ENCODE peak calls at places on chromosomes 1 and 21, in seven cellular contexts. Q is stomach, Y is endothelial cell of umbilical vein, P is HCT116, R is SK-N-SH, I is GM12891, B is HL-60. M is an unnamed sample.

GRCh38 chr1:218171302-218171893 is 113.7 kb upstream of the RRP15 start:
- DNase-seq in Q (no peak), Y (peak), P (peak), R (peak), I (no peak), B (no peak), M (no peak)

GRCh38 chr21:24428539-24429186 is 1178.6 kb downstream of the MRPL39 start:
- DNase-seq in Q (no peak), Y (no peak), P (no peak), R (no peak), I (no peak), B (no peak), M (no peak)

GRCh38 chr21:14917762-14918161 is 147.0 kb downstream of the NRIP1 start:
- DNase-seq in Q (no peak), Y (no peak), P (no peak), R (no peak), I (no peak), B (no peak), M (no peak)

GRCh38 chr1:38872401-38873026 is 634 bp downstream of the MYCBP start:
- DNase-seq in Q (peak), Y (no peak), P (no peak), R (no peak), I (peak), B (no peak), M (peak)

GRCh38 chr1:12435639-12436344 is 182.2 kb downstream of the DHRS3 start:
- DNase-seq in Q (no peak), Y (peak), P (no peak), R (no peak), I (peak), B (no peak), M (no peak)

GRCh38 chr1:36910281-36910725 is 124.0 kb downstream of the GRIK3 start:
- DNase-seq in Q (no peak), Y (no peak), P (no peak), R (peak), I (no peak), B (no peak), M (no peak)

GRCh38 chr1:105072446-105072845 is 1322.7 kb downstream of the AMY1C start:
- DNase-seq in Q (no peak), Y (no peak), P (no peak), R (no peak), I (no peak), B (no peak), M (no peak)

GRCh38 chr1:100627018-100627716 is 89.2 kb downstream of the GPR88 start:
- DNase-seq in Q (no peak), Y (peak), P (no peak), R (no peak), I (no peak), B (no peak), M (no peak)

GRCh38 chr1:68116643-68117235 is 66.3 kb upstream of the DIRAS3 start:
- DNase-seq in Q (peak), Y (peak), P (peak), R (peak), I (no peak), B (peak), M (peak)

GRCh38 chr1:75134939-75135828 is 996 bp downstream of the LHX8 start:
- DNase-seq in Q (no peak), Y (peak), P (no peak), R (peak), I (no peak), B (no peak), M (no peak)

GRCh38 chr1:47348246-47348645 is 14.7 kb downstream of the CMPK1 start:
- DNase-seq in Q (no peak), Y (no peak), P (no peak), R (no peak), I (no peak), B (no peak), M (no peak)

GRCh38 chr1:225448146-225448805 is 20.4 kb upstream of the LBR start:
- DNase-seq in Q (no peak), Y (no peak), P (no peak), R (no peak), I (no peak), B (no peak), M (peak)

GRCh38 chr1:24635195-24635843 is 7.8 kb upstream of the SRRM1 start:
- DNase-seq in Q (no peak), Y (peak), P (peak), R (peak), I (peak), B (peak), M (no peak)

GRCh38 chr1:6105218-6105679 is 59.6 kb downstream of the KCNAB2 start:
- DNase-seq in Q (no peak), Y (no peak), P (no peak), R (no peak), I (no peak), B (no peak), M (no peak)

GRCh38 chr1:155744711-155745283 is 55.9 kb downstream of the DAP3 start:
- DNase-seq in Q (no peak), Y (no peak), P (no peak), R (no peak), I (no peak), B (no peak), M (no peak)

GRCh38 chr1:215636258-215636965 is 69.3 kb downstream of the KCTD3 start:
- DNase-seq in Q (no peak), Y (no peak), P (no peak), R (no peak), I (no peak), B (no peak), M (peak)

GRCh38 chr21:35603471-35603870 is 456.9 kb downstream of the SETD4 start:
- DNase-seq in Q (no peak), Y (no peak), P (no peak), R (no peak), I (no peak), B (no peak), M (no peak)

GRCh38 chr1:115063238-115063901 is 25.9 kb downstream of the TSPAN2 start:
- DNase-seq in Q (no peak), Y (peak), P (no peak), R (no peak), I (no peak), B (no peak), M (no peak)

GRCh38 chr1:32989160-32989894 is 24.7 kb upstream of the RNF19B start:
- DNase-seq in Q (peak), Y (peak), P (peak), R (no peak), I (no peak), B (peak), M (peak)

GRCh38 chr1:109873278-109874175 is 37.1 kb upstream of the CSF1 start:
- DNase-seq in Q (no peak), Y (no peak), P (no peak), R (no peak), I (no peak), B (no peak), M (no peak)

GRCh38 chr1:115190766-115191165 is 101.5 kb upstream of the TSPAN2 start:
- DNase-seq in Q (no peak), Y (no peak), P (no peak), R (no peak), I (no peak), B (no peak), M (no peak)

GRCh38 chr1:145997156-145998023 is 1.0 kb upstream of the TXNIP start:
- DNase-seq in Q (peak), Y (peak), P (no peak), R (peak), I (peak), B (no peak), M (peak)
- TF ChIP-seq POLR2AphosphoS5 in Q (peak), Y (no peak), P (no peak), R (no peak), I (peak), B (no peak), M (no peak)

DNA sequence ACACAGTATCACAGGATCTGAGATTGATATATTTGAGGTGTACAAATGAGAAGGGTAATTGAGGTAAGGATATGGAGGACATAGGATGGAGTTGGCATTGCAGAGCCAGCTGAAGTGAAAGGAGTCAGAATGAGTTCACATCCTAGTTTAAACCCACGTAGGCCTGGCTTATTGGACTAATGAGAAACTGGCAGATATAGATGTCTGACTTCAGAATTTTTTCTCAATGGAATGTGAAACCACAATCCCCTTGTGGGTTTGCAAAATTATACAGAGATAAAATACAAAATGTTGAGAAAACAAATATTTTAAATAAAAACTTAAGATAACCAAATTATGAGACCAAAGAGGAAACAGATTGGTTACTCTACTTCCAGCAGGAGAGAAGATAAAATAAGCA is 277.5 kb upstream of the LRRC7 start:
- DNase-seq in Q (no peak), Y (no peak), P (no peak), R (no peak), I (no peak), B (no peak), M (no peak)
- TF ChIP-seq POLR2AphosphoS5 in Q (no peak), Y (no peak), P (no peak), R (no peak), I (no peak), B (no peak), M (no peak)

GRCh38 chr1:69263982-69264381 is 303.7 kb upstream of the LRRC7 start:
- DNase-seq in Q (no peak), Y (peak), P (no peak), R (peak), I (no peak), B (no peak), M (no peak)
- TF ChIP-seq POLR2AphosphoS5 in Q (no peak), Y (no peak), P (no peak), R (no peak), I (no peak), B (no peak), M (no peak)

GRCh38 chr1:58816072-58816746 is 32.4 kb upstream of the JUN start:
- DNase-seq in Q (peak), Y (peak), P (peak), R (peak), I (peak), B (no peak), M (peak)
- TF ChIP-seq POLR2AphosphoS5 in Q (peak), Y (no peak), P (peak), R (peak), I (no peak), B (peak), M (peak)

DNA sequence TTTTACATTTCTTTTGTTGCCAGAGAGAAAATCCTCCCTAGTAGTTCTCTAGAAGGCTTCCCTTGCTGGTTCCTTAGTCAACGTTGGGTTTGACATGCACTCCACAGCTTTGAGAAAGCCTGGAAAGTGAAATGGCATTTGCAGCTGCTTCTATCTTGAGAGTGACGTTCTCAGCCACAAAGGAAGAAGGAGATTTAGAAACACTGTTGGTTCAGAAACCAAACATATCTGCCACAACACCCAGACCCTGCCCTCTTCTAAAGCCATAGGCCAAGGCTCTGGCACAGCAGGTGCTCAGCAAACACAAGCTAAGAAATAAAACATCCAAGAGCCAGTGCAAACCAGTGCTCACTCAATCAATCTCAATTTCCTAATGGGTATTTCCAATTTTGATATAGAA is 121.4 kb downstream of the CCDC185 start:
- DNase-seq in Q (no peak), Y (no peak), P (no peak), R (no peak), I (no peak), B (no peak), M (no peak)
- TF ChIP-seq POLR2AphosphoS5 in Q (no peak), Y (no peak), P (no peak), R (no peak), I (no peak), B (no peak), M (no peak)

DNA sequence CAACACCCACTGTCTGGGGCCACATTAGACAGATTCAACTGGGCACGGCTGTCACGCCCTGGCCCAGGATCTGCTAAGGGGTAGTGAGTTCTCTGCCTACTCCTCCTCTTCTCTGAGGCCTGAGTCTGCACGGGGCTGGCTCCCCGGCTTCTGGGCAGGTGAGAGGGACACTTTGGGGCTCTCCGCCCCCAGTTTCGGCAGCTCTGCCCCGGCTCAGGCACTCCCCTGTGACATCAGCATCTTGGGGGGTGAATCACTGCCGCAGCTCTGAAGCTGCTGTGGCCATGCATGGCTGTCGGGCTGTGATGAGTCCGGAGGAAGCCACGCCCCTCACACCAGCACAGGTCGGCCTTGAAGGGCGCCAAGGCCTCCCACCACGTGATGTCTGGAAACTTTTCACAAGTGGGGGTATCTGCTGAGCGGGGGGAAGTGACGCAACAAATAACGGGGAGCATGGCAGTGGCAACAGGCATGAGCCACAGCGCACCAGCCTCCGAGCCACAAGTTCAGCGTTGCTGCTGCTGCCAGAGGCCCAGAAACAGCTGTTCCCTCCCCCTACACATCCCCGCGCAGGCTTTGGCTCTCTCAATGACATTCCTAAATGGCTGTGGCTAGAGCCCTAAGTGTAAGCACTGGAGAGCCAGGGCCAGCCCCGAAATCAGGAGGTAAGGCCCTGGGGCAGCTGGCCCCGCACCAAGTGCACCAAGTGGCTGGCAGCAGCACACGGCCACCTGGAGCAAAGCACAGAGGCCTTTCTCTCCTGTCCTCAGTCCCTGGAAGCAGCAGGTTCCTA is 26.3 kb downstream of the ZBTB17 start:
- DNase-seq in Q (peak), Y (peak), P (peak), R (peak), I (peak), B (peak), M (peak)
- TF ChIP-seq POLR2AphosphoS5 in Q (peak), Y (no peak), P (no peak), R (peak), I (no peak), B (peak), M (no peak)

GRCh38 chr1:55204997-55205396 is 10.2 kb downstream of the USP24 start:
- DNase-seq in Q (no peak), Y (peak), P (no peak), R (no peak), I (no peak), B (no peak), M (no peak)

GRCh38 chr1:55198044-55198443 is 17.1 kb downstream of the USP24 start:
- DNase-seq in Q (no peak), Y (no peak), P (no peak), R (no peak), I (no peak), B (no peak), M (no peak)

GRCh38 chr1:55206210-55206609 is 9.0 kb downstream of the USP24 start:
- DNase-seq in Q (no peak), Y (no peak), P (no peak), R (no peak), I (no peak), B (no peak), M (no peak)

GRCh38 chr1:55200667-55201066 is 14.5 kb downstream of the USP24 start:
- DNase-seq in Q (no peak), Y (no peak), P (no peak), R (no peak), I (no peak), B (no peak), M (no peak)

GRCh38 chr1:55203064-55203463 is 12.1 kb downstream of the USP24 start:
- DNase-seq in Q (no peak), Y (peak), P (no peak), R (no peak), I (no peak), B (no peak), M (no peak)
- TF ChIP-seq POLR2AphosphoS5 in Q (no peak), Y (no peak), P (no peak), R (no peak), I (no peak), B (no peak), M (no peak)

GRCh38 chr1:183214021-183214970 is 28.2 kb downstream of the LAMC2 start:
- DNase-seq in Q (no peak), Y (no peak), P (no peak), R (no peak), I (no peak), B (no peak), M (no peak)

GRCh38 chr1:183215936-183216335 is 29.9 kb downstream of the LAMC2 start:
- DNase-seq in Q (no peak), Y (no peak), P (no peak), R (no peak), I (no peak), B (no peak), M (no peak)

GRCh38 chr1:183215076-183215720 is 29.1 kb downstream of the LAMC2 start:
- DNase-seq in Q (no peak), Y (no peak), P (no peak), R (no peak), I (no peak), B (no peak), M (no peak)

GRCh38 chr1:183218981-183219621 is 33.0 kb downstream of the LAMC2 start:
- DNase-seq in Q (peak), Y (peak), P (no peak), R (no peak), I (no peak), B (no peak), M (peak)

GRCh38 chr1:183218039-183218618 is 32.1 kb downstream of the LAMC2 start:
- DNase-seq in Q (no peak), Y (no peak), P (no peak), R (no peak), I (no peak), B (no peak), M (no peak)
- TF ChIP-seq POLR2AphosphoS5 in Q (no peak), Y (no peak), P (no peak), R (no peak), I (no peak), B (no peak), M (no peak)

GRCh38 chr1:180548686-180549326 is 10.0 kb upstream of the OVAAL start:
- DNase-seq in Q (no peak), Y (no peak), P (no peak), R (no peak), I (no peak), B (no peak), M (no peak)
- TF ChIP-seq POLR2AphosphoS5 in Q (no peak), Y (no peak), P (no peak), R (no peak), I (no peak), B (no peak), M (no peak)